ENCODE peak calls at places on chromosome 15, in seven cellular contexts. R is GM23248, U is HCT116, E is mesenchymal stem cell, C is IMR-90, Q is MM.1S, M is K562. G is an unnamed sample.

GRCh38 chr15:57201578-57201977 is 174.7 kb upstream of the CGNL1 start:
- DNase-seq in M (no peak), R (no peak), U (no peak), Q (no peak), C (no peak), E (no peak), G (no peak)

GRCh38 chr15:55819397-55820034 is 76.6 kb upstream of the PRTG start:
- DNase-seq in R (no peak), E (no peak), M (no peak), U (no peak), C (no peak), Q (no peak), G (no peak)

GRCh38 chr15:26051771-26052685 is 188.9 kb upstream of the ATP10A start:
- DNase-seq in R (peak; percentile 72), C (no peak), E (no peak), U (no peak), Q (no peak), M (no peak), G (no peak)

GRCh38 chr15:82566690-82567089 is 26.4 kb upstream of the RPS17 start:
- DNase-seq in R (peak; percentile 54), Q (no peak), U (no peak), M (no peak), E (peak; percentile 28), C (peak; percentile 81), G (no peak)

GRCh38 chr15:35697549-35698299 is 151.8 kb upstream of the DPH6 start:
- DNase-seq in U (no peak), M (no peak), Q (no peak), E (peak; percentile 61), R (peak; percentile 35), C (peak; percentile 82), G (no peak)

GRCh38 chr15:85766007-85766831 is 28.5 kb downstream of the KLHL25 start:
- DNase-seq in R (peak; percentile 16), Q (no peak), M (no peak), U (no peak), C (no peak), E (no peak), G (no peak)

GRCh38 chr15:66023322-66023972 is 154.2 kb downstream of the RAB11A start:
- DNase-seq in E (no peak), R (no peak), U (no peak), C (no peak), Q (no peak), M (no peak), G (no peak)

GRCh38 chr15:99386429-99386828 is 135.1 kb downstream of the LRRC28 start:
- DNase-seq in C (no peak), M (no peak), U (no peak), R (no peak), E (no peak), Q (no peak), G (no peak)

GRCh38 chr15:83764201-83764839 is 110.4 kb downstream of the ADAMTSL3 start:
- DNase-seq in U (no peak), R (no peak), Q (no peak), M (no peak), C (no peak), E (no peak), G (no peak)

GRCh38 chr15:25501828-25502446 is 63.1 kb upstream of the UBE3A start:
- DNase-seq in U (peak; percentile 27), R (peak; percentile 58), E (peak; percentile 6), M (peak; percentile 14), C (peak; percentile 41), Q (peak; percentile 48), G (peak; percentile 14)

GRCh38 chr15:82830427-82831173 is 21.2 kb downstream of the WHAMM start:
- DNase-seq in C (no peak), R (no peak), E (no peak), Q (no peak), U (no peak), M (no peak), G (no peak)

GRCh38 chr15:74937226-74937601 is 659 bp downstream of the COX5A start:
- DNase-seq in M (no peak), U (no peak), R (no peak), Q (no peak), E (no peak), C (no peak), G (no peak)

GRCh38 chr15:92981333-92981732 is 81.2 kb downstream of the CHD2 start:
- DNase-seq in Q (no peak), U (peak; percentile 28), R (no peak), E (no peak), C (no peak), M (no peak), G (no peak)

GRCh38 chr15:63977102-63977501 is 69.2 kb downstream of the DAPK2 start:
- DNase-seq in E (no peak), R (no peak), C (no peak), U (no peak), M (no peak), Q (no peak), G (no peak)

DNA sequence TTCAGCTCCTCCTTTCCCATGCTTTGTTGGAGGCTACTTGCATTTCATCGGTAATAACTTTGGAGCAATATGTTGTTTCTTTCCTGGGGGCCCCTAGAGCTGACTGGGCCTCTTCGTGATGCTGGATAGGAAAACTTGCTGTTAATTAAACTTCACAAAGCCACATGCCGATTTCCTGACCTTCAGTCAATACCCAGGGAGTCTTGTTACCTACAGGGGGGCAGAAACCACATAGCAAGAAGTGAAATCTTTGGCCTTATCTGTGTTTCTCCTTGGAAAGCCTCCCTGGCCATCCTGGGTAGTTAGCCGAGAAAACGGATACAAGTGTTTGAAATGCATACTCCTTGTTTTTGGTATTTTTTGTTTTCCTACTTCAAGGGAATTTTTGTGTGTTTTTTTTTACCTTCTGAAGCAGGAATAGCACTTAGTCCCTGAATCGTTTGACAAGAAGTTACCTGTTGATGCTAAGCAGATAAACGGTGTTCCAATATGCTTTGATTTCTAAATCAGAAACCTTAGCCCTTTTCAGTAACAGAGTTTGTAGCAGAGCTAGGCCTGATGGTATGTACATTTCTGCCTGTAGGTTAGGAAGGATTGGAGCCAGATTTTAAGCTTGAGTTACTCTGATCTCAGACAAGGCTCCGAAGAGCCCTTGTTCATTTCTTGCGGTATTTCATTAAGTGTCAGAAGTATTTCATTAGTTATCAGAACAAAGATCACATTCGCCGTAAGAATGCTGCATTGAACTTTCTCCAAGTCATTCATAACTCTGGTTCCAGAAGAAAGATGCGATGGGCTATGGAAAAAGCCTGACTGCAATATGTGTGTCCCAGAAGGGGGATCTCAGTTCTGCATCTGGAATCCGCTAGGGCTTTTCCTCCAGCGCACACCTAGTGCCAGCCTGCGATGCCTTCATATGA is 111.5 kb downstream of the THSD4 start:
- DNase-seq in U (no peak), Q (no peak), E (no peak), M (no peak), R (no peak), C (no peak), G (no peak)
- H3K9ac ChIP-seq in U (no peak overlapping the region), Q (no peak overlapping the region), E (no peak overlapping the region), M (no peak overlapping the region), R (no peak overlapping the region), C (no peak overlapping the region), G (no peak overlapping the region)

GRCh38 chr15:78621810-78622402 is 1.1 kb upstream of the CHRNA3 start:
- DNase-seq in U (no peak), R (no peak), C (no peak), E (no peak), M (no peak), Q (no peak), G (peak; percentile 81)

GRCh38 chr15:78625621-78626280 is 5.0 kb upstream of the CHRNA3 start:
- DNase-seq in M (no peak), E (no peak), R (no peak), C (no peak), Q (no peak), U (no peak), G (peak; percentile 27)

GRCh38 chr15:78624651-78625590 is 4.1 kb upstream of the CHRNA3 start:
- DNase-seq in R (no peak), U (no peak), Q (no peak), E (no peak), M (no peak), C (no peak), G (no peak)

GRCh38 chr15:78626611-78627010 is 5.8 kb upstream of the CHRNA3 start:
- DNase-seq in M (no peak), R (no peak), U (no peak), C (no peak), Q (no peak), E (no peak), G (no peak)

DNA sequence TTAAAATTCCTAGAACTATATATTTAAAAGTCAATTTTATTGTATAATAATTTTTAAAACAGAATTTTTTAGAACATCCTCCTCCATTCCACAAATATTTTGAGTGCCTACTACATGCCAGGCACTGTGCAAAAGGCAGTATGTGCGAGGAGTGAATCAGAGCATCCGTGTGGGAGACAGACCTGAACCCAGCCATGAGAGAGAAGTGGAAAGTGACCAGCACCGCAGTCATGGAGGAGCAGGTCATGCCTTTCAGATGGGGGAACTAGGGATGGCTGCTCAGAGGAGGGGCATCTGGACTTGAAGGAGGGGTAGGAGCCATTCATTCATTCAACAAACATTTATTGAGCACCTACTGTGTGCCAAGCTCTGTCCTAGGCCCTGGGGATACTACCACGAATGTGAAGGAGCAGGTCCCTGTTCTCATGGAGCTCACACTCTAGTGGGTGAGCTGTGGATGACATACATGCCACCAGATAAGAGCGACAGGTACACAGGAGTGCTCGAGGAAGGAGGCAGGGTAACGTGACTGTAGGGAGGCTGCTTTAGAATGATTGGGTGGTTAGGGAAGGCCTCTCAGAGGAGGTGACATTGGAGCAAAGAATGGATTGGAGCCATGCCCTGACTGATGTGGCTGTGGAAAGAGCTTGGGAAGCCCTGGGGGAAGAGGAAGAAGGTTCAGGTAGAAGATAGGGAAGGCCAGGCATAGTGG is 3.1 kb upstream of the CHRNA3 start:
- DNase-seq in R (no peak), E (no peak), C (no peak), Q (no peak), M (no peak), U (no peak), G (no peak)
- H2AFZ ChIP-seq in R (no peak overlapping the region), E (no peak overlapping the region), C (no peak overlapping the region), Q (no peak overlapping the region), M (no peak overlapping the region), U (no peak overlapping the region), G (no peak overlapping the region)

DNA sequence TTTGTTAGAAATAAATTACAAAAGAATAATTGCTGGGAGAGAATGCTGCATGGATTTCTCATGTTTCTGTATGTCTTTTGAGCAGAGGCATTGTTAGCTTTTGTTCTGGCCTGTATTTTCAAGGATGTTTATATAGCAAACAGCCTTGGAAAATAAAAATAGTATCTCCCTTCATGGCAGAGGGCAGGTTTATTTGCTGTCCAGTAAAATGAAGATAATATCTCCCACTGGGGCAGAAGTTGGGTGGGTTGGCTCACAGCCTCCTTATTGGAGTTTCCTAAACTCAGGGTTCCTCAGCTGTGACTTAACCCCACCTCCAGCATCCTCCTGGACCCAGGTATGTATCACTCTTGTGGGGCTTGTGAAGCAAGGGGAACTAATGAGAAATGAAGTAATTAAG is 43.7 kb upstream of the THSD4 start:
- DNase-seq in E (no peak), M (no peak), C (no peak), U (no peak), Q (no peak), R (no peak), G (no peak)
- H3K9ac ChIP-seq in E (no peak overlapping the region), M (no peak overlapping the region), C (no peak overlapping the region), U (no peak overlapping the region), Q (no peak overlapping the region), R (peak overlapping the region; percentile 28), G (no peak overlapping the region)

DNA sequence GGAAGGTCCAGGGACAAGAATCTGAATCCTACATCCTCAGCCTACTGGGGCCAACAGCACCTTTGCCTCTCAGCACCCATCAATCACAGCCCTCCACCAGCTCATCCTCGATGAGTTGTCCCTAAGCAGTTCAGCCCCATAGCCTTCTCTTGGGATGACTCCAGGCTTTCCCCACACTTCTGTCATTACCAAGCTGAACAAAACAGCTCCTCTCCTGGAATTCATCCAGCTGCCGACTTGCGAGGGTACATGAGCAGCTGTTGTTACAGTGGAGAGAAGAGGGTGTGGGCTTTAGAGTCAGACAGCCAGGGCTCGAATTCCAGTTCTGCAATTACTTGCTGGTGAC is 69.0 kb upstream of the THBS1 start:
- DNase-seq in R (peak; percentile 80), E (peak; percentile 81), U (no peak), Q (no peak), C (peak; percentile 82), M (no peak), G (no peak)
- H2AFZ ChIP-seq in R (peak overlapping the region; percentile 44), E (no peak overlapping the region), U (no peak overlapping the region), Q (no peak overlapping the region), C (peak overlapping the region; percentile 71), M (peak overlapping the region; percentile 56), G (no peak overlapping the region)